ENCODE peak calls at places on chromosomes 4 and X, in four cellular contexts. X is right lobe of liver, V is H9, C is mesendoderm. T is an unnamed sample. For H3K27me3, the result is how much of the 10 kb centered on the place peaks cover.

GRCh38 chr4:107077192-107077591 is 41.1 kb upstream of the DKK2 start:
- DNase-seq in X (no peak), C (no peak), V (no peak), T (no peak)

GRCh38 chrX:10726647-10727046 is 106.3 kb upstream of the MID1 start:
- DNase-seq in V (no peak), X (no peak), C (no peak), T (peak)

GRCh38 chrX:54452920-54453319 is 12.7 kb downstream of the TSR2 start:
- DNase-seq in V (peak), X (no peak), C (peak), T (no peak)

GRCh38 chr4:20462426-20463175 is 210.9 kb downstream of the SLIT2 start:
- DNase-seq in V (no peak), C (no peak), X (no peak), T (no peak)

GRCh38 chr4:80306255-80306654 is 29.3 kb upstream of the CFAP299 start:
- DNase-seq in X (no peak), V (no peak), C (no peak), T (no peak)

GRCh38 chrX:43493751-43494150 is 162.3 kb upstream of the MAOA start:
- DNase-seq in V (no peak), C (no peak), X (no peak), T (no peak)

GRCh38 chr4:89001647-89002518 is 55.1 kb downstream of the FAM13A start:
- DNase-seq in C (no peak), X (no peak), V (no peak), T (no peak)

GRCh38 chr4:102687982-102688433 is 72.8 kb downstream of the MANBA start:
- DNase-seq in V (no peak), X (no peak), C (no peak), T (no peak)

GRCh38 chrX:103656623-103657022 is 27.8 kb downstream of the TCEAL1 start:
- DNase-seq in C (no peak), V (no peak), X (no peak), T (no peak)

GRCh38 chr4:48093949-48094550 is 40.0 kb downstream of the TXK start:
- DNase-seq in V (no peak), C (peak), X (no peak), T (no peak)

GRCh38 chr4:146155152-146155724 is 20.3 kb upstream of the LSM6 start:
- DNase-seq in X (no peak), C (no peak), V (no peak), T (no peak)

GRCh38 chrX:36214924-36215323 is 295.4 kb downstream of the CFAP47 start:
- DNase-seq in C (no peak), X (no peak), V (no peak), T (no peak)

GRCh38 chrX:15151267-15152196 is 118.4 kb downstream of the ASB9 start:
- DNase-seq in X (no peak), C (peak), V (no peak), T (no peak)

GRCh38 chr4:83150563-83151330 is 36.2 kb upstream of the PLAC8 start:
- DNase-seq in X (no peak), V (no peak), C (no peak), T (no peak)

GRCh38 chrX:40108084-40108958 is 10.6 kb upstream of the BCOR start:
- DNase-seq in V (peak), C (peak), X (peak), T (no peak)

GRCh38 chrX:40108959-40109287 is 11.2 kb upstream of the BCOR start:
- DNase-seq in V (peak), C (peak), X (peak), T (no peak)

GRCh38 chrX:40105791-40106676 is 8.3 kb upstream of the BCOR start:
- DNase-seq in V (peak), C (peak), X (peak), T (no peak)

GRCh38 chrX:40106677-40107290 is 9.0 kb upstream of the BCOR start:
- DNase-seq in V (peak), X (no peak), C (peak), T (no peak)

GRCh38 chrX:40107291-40108083 is 9.7 kb upstream of the BCOR start:
- DNase-seq in V (peak), X (peak), C (peak), T (no peak)
- H3K27ac ChIP-seq in V (no peak), X (peak), C (peak), T (no peak)

DNA sequence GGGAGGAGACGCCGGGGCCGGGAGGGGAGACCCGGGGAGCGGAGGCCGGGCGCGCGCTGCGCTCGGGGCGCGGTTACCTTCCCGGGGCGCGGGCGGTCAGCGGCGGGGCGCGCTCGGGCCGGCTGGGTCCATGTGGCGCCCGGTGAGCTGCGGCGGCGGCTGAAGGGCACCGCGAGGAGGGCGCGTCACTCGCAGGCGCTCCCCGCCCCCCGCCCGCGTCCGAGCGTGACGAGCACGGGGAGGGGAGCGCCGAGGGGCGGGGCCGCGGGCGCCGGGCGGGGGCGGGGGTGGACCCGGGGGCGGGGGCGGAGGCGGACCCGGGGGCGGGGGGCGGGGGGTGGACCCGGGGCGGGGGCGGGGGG is at the start of gene CPLX1:
- DNase-seq in X (peak), C (peak), V (no peak), T (no peak)
- H3K27me3 ChIP-seq in X (under half), C (under half), V (under half), T (half or more)

DNA sequence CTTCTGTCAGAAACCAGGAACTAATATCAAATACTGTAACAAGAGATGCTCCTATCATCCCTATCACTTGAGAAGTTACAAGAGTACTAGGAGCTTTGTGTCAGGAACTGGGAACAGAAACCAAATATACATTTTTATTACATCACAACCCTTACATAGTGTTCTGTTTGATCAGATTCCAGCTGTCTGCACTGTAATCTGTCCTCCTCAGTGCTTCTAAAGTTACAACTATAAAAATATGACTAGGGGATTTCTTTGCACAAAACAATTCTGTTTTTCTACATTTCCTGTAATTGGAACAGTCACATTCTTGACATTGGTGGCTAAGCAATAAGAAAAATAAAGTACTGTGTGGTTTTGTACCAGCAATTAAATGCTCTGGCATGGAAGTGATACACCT is 686.0 kb downstream of the PDHA2 start:
- DNase-seq in V (no peak), C (no peak), X (no peak), T (no peak)
- H3K27ac ChIP-seq in V (no peak), C (no peak), X (no peak), T (no peak)

GRCh38 chrX:18793601-18794089 is 86.2 kb downstream of the PPEF1 start:
- DNase-seq in C (peak), V (peak), X (no peak), T (no peak)
- H3K27me3 ChIP-seq in C (under half), V (under half), X (under half), T (under half)

DNA sequence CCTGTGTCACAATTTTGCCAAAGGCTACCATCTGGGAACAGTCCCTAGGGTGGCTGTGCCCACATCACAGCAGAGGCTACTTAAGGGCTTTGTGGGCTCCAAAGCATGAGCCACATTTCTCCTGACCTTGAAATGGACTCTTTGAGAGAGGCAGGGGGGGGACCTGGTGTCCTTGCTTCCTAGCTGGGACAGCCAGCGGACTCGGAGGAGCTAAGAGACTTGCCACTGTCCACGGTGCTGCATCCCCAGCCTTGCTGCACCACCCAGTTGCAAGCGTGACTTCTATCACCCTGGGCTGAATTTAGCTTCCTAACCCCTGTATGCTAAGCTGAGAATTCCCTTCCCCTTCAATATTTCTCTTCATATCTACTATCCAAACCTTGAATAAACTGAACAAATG is 99.0 kb downstream of the PHKA2 start:
- DNase-seq in V (no peak), C (peak), X (no peak), T (no peak)
- H3K27ac ChIP-seq in V (no peak), C (no peak), X (no peak), T (no peak)

GRCh38 chrX:940691-941090 is 271.8 kb downstream of the CRLF2 start:
- DNase-seq in V (no peak), X (no peak), C (no peak), T (no peak)

GRCh38 chrX:943035-943434 is 269.4 kb downstream of the CRLF2 start:
- DNase-seq in X (no peak), C (no peak), V (no peak), T (no peak)

GRCh38 chrX:937391-937790 is 275.1 kb downstream of the CRLF2 start:
- DNase-seq in X (no peak), C (no peak), V (no peak), T (no peak)
- H3K27me3 ChIP-seq in X (under half), C (under half), V (under half), T (under half)

T was measured in AG04450.